ENCODE peak calls at places on chromosomes 12 and 14, in eight cellular contexts. O, D, F, N, L, P, M and J are unnamed samples.
A peak's percentile ranks its signal among the peaks of the same experiment; 100 is the strongest.

GRCh38 chr12:123973552-123974341 is 732 bp downstream of the ZNF664 start:
- DNase-seq in O (peak; percentile 38), D (no peak), F (peak; percentile 6), N (peak; percentile 68), L (peak; percentile 57), P (no peak), M (peak; percentile 48), J (peak; percentile 85)

GRCh38 chr14:65301862-65302539 is 110.5 kb upstream of the FUT8 start:
- DNase-seq in O (no peak), D (no peak), F (no peak), N (no peak), L (no peak), P (no peak), M (no peak), J (no peak)

GRCh38 chr12:34292736-34293625 is 270.7 kb downstream of the ALG10 start:
- DNase-seq in O (no peak), D (no peak), F (no peak), N (peak; percentile 19), L (peak; percentile 17), P (no peak), M (peak; percentile 10), J (peak; percentile 46)

GRCh38 chr12:91984571-91984970 is 161.1 kb downstream of the BTG1 start:
- DNase-seq in O (no peak), D (no peak), F (no peak), N (no peak), L (no peak), P (peak; percentile 70), M (no peak), J (no peak)

GRCh38 chr14:102774391-102775153 is 2.7 kb upstream of the TRAF3 start:
- DNase-seq in O (peak; percentile 34), D (no peak), F (peak; percentile 27), N (no peak), L (peak; percentile 37), P (peak; percentile 69), M (peak; percentile 70), J (peak; percentile 61)

GRCh38 chr14:23481362-23481970 is 12.0 kb downstream of the NGDN start:
- DNase-seq in O (no peak), D (no peak), F (no peak), N (no peak), L (no peak), P (no peak), M (peak; percentile 36), J (no peak)

GRCh38 chr12:88490425-88490824 is 89.8 kb downstream of the KITLG start:
- DNase-seq in O (no peak), D (no peak), F (no peak), N (no peak), L (no peak), P (no peak), M (no peak), J (no peak)

GRCh38 chr12:92942905-92943304 is 13.8 kb upstream of the EEA1 start:
- DNase-seq in O (no peak), D (peak; percentile 79), F (no peak), N (no peak), L (no peak), P (peak; percentile 93), M (no peak), J (no peak)

GRCh38 chr12:85632390-85632789 is 203.8 kb downstream of the RASSF9 start:
- DNase-seq in O (no peak), D (no peak), F (no peak), N (no peak), L (no peak), P (peak; percentile 52), M (no peak), J (no peak)

GRCh38 chr12:11134300-11134699 is at the start of gene TAS2R30:
- DNase-seq in O (no peak), D (no peak), F (no peak), N (no peak), L (no peak), P (no peak), M (no peak), J (no peak)

GRCh38 chr12:123393747-123394146 is 9.8 kb downstream of the KMT5A start:
- DNase-seq in O (no peak), D (peak; percentile 16), F (no peak), N (no peak), L (no peak), P (no peak), M (no peak), J (no peak)

GRCh38 chr12:25252946-25253345 is 2.2 kb upstream of the KRAS start:
- DNase-seq in O (no peak), D (no peak), F (no peak), N (no peak), L (no peak), P (no peak), M (no peak), J (no peak)

GRCh38 chr12:120261951-120262851 is 3.3 kb downstream of the PXN start:
- DNase-seq in O (no peak), D (no peak), F (no peak), N (no peak), L (no peak), P (no peak), M (no peak), J (no peak)

GRCh38 chr12:126747530-126748149 is 1519.3 kb upstream of the TMEM132C start:
- DNase-seq in O (peak; percentile 52), D (no peak), F (peak; percentile 20), N (peak; percentile 63), L (peak; percentile 37), P (peak; percentile 6), M (peak; percentile 41), J (no peak)

GRCh38 chr14:58465425-58465824 is 37.9 kb downstream of the KIAA0586 start:
- DNase-seq in O (no peak), D (no peak), F (no peak), N (no peak), L (no peak), P (peak; percentile 24), M (no peak), J (no peak)

GRCh38 chr12:121096199-121096798 is 36.4 kb upstream of the P2RX7 start:
- DNase-seq in O (no peak), D (no peak), F (no peak), N (no peak), L (no peak), P (no peak), M (no peak), J (no peak)

GRCh38 chr14:77316872-77317271 is 3.8 kb downstream of the POMT2 start:
- DNase-seq in O (no peak), D (no peak), F (no peak), N (no peak), L (no peak), P (no peak), M (no peak), J (no peak)

GRCh38 chr14:91119556-91120311 is 5.9 kb downstream of the DGLUCY start:
- DNase-seq in O (no peak), D (peak; percentile 28), F (no peak), N (no peak), L (no peak), P (peak; percentile 73), M (peak; percentile 54), J (no peak)

GRCh38 chr12:82663893-82664292 is 22.8 kb upstream of the TMTC2 start:
- DNase-seq in O (no peak), D (no peak), F (no peak), N (no peak), L (no peak), P (no peak), M (no peak), J (no peak)

GRCh38 chr14:68379510-68380303 is 413.2 kb downstream of the ZFP36L1 start:
- DNase-seq in O (no peak), D (no peak), F (no peak), N (no peak), L (no peak), P (peak; percentile 86), M (no peak), J (no peak)

GRCh38 chr12:89636054-89636775 is 72.4 kb downstream of the ATP2B1 start:
- DNase-seq in O (no peak), D (no peak), F (no peak), N (no peak), L (no peak), P (peak; percentile 62), M (peak; percentile 6), J (no peak)

GRCh38 chr14:84375235-84375634 is 1154.7 kb upstream of the FLRT2 start:
- DNase-seq in O (no peak), D (no peak), F (no peak), N (no peak), L (no peak), P (peak; percentile 67), M (no peak), J (no peak)

GRCh38 chr12:56661560-56661959 is 15.8 kb upstream of the ATP5F1B start:
- DNase-seq in O (no peak), D (no peak), F (no peak), N (no peak), L (no peak), P (no peak), M (peak; percentile 27), J (no peak)

GRCh38 chr12:124603143-124603542 is 35.7 kb upstream of the NCOR2 start:
- DNase-seq in O (no peak), D (no peak), F (no peak), N (no peak), L (no peak), P (no peak), M (no peak), J (no peak)

GRCh38 chr14:95062946-95063345 is 94.4 kb downstream of the DICER1 start:
- DNase-seq in O (no peak), D (no peak), F (no peak), N (no peak), L (no peak), P (no peak), M (no peak), J (no peak)

GRCh38 chr12:18646307-18646706 is 91.5 kb downstream of the PLCZ1 start:
- DNase-seq in O (no peak), D (no peak), F (no peak), N (no peak), L (no peak), P (no peak), M (no peak), J (no peak)

GRCh38 chr12:97322388-97322787 is 140.2 kb upstream of the RMST start:
- DNase-seq in O (no peak), D (no peak), F (no peak), N (no peak), L (no peak), P (no peak), M (no peak), J (no peak)

GRCh38 chr12:8081228-8081920 is 700 bp upstream of the NECAP1 start:
- DNase-seq in O (no peak), D (no peak), F (no peak), N (no peak), L (no peak), P (no peak), M (peak; percentile 24), J (no peak)

GRCh38 chr12:728781-729180 is 23.6 kb upstream of the WNK1 start:
- DNase-seq in O (no peak), D (no peak), F (no peak), N (no peak), L (no peak), P (no peak), M (no peak), J (no peak)

GRCh38 chr14:92903359-92903758 is 19.6 kb upstream of the CHGA start:
- DNase-seq in O (no peak), D (no peak), F (no peak), N (no peak), L (no peak), P (no peak), M (no peak), J (no peak)

GRCh38 chr14:73049428-73049827 is 8.9 kb upstream of the RBM25 start:
- DNase-seq in O (no peak), D (no peak), F (no peak), N (no peak), L (no peak), P (no peak), M (no peak), J (no peak)

GRCh38 chr12:132620893-132621656 is 2.5 kb downstream of the P2RX2 start:
- DNase-seq in O (no peak), D (no peak), F (no peak), N (no peak), L (no peak), P (no peak), M (no peak), J (peak; percentile 53)

GRCh38 chr12:41061189-41061588 is 126.9 kb upstream of the PDZRN4 start:
- DNase-seq in O (no peak), D (no peak), F (no peak), N (no peak), L (no peak), P (no peak), M (no peak), J (no peak)